ENCODE peak calls at places on chromosomes 13 and 19, in eight cellular contexts. One of them, this sample, is unnamed. For H3K36me3, the result is how much of the 10 kb centered on the place peaks cover.

GRCh38 chr19:5339470-5339949 is 1.1 kb downstream of the PTPRS start:
- DNase-seq in lung: no peak
- DNase-seq in mammary epithelial cell: no peak
- DNase-seq in BE2C: peak
- DNase-seq in Karpas-422: no peak
- DNase-seq in neuronal stem cell: no peak
- DNase-seq in cardiac muscle cell: no peak
- DNase-seq in endodermal cell: no peak
- DNase-seq in this sample: peak

GRCh38 chr19:18603958-18604819 is 2.4 kb downstream of the CRLF1 start:
- DNase-seq in lung: no peak
- DNase-seq in mammary epithelial cell: no peak
- DNase-seq in BE2C: no peak
- DNase-seq in Karpas-422: no peak
- DNase-seq in neuronal stem cell: no peak
- DNase-seq in cardiac muscle cell: no peak
- DNase-seq in endodermal cell: peak
- DNase-seq in this sample: peak

GRCh38 chr13:20780318-20780717 is 6.6 kb upstream of the EEF1AKMT1 start:
- DNase-seq in lung: no peak
- DNase-seq in mammary epithelial cell: no peak
- DNase-seq in BE2C: no peak
- DNase-seq in Karpas-422: no peak
- DNase-seq in neuronal stem cell: no peak
- DNase-seq in cardiac muscle cell: no peak
- DNase-seq in endodermal cell: no peak
- DNase-seq in this sample: no peak

GRCh38 chr19:14023404-14024235 is 4.3 kb upstream of the RLN3 start:
- DNase-seq in lung: peak
- DNase-seq in mammary epithelial cell: peak
- DNase-seq in BE2C: peak
- DNase-seq in Karpas-422: peak
- DNase-seq in neuronal stem cell: no peak
- DNase-seq in cardiac muscle cell: peak
- DNase-seq in endodermal cell: peak
- DNase-seq in this sample: peak

GRCh38 chr13:66430266-66430665 is 799.9 kb downstream of the PCDH9 start:
- DNase-seq in lung: no peak
- DNase-seq in mammary epithelial cell: no peak
- DNase-seq in BE2C: no peak
- DNase-seq in Karpas-422: no peak
- DNase-seq in neuronal stem cell: no peak
- DNase-seq in cardiac muscle cell: no peak
- DNase-seq in endodermal cell: no peak
- DNase-seq in this sample: no peak

GRCh38 chr13:28534210-28534609 is 39.3 kb upstream of the FLT1 start:
- DNase-seq in lung: no peak
- DNase-seq in mammary epithelial cell: no peak
- DNase-seq in BE2C: no peak
- DNase-seq in Karpas-422: no peak
- DNase-seq in neuronal stem cell: no peak
- DNase-seq in cardiac muscle cell: no peak
- DNase-seq in endodermal cell: no peak
- DNase-seq in this sample: no peak

GRCh38 chr19:33511346-33511745 is 10.2 kb downstream of the PEPD start:
- DNase-seq in lung: no peak
- DNase-seq in mammary epithelial cell: no peak
- DNase-seq in BE2C: no peak
- DNase-seq in Karpas-422: no peak
- DNase-seq in neuronal stem cell: no peak
- DNase-seq in cardiac muscle cell: no peak
- DNase-seq in endodermal cell: no peak
- DNase-seq in this sample: no peak

GRCh38 chr19:39843919-39844793 is 2.0 kb downstream of the FBL start:
- DNase-seq in lung: no peak
- DNase-seq in mammary epithelial cell: peak
- DNase-seq in BE2C: peak
- DNase-seq in Karpas-422: peak
- DNase-seq in neuronal stem cell: no peak
- DNase-seq in cardiac muscle cell: peak
- DNase-seq in endodermal cell: no peak
- DNase-seq in this sample: peak

GRCh38 chr13:111916201-111916600 is 150.7 kb upstream of the SOX1 start:
- DNase-seq in lung: no peak
- DNase-seq in mammary epithelial cell: no peak
- DNase-seq in BE2C: no peak
- DNase-seq in Karpas-422: no peak
- DNase-seq in neuronal stem cell: no peak
- DNase-seq in cardiac muscle cell: no peak
- DNase-seq in endodermal cell: peak
- DNase-seq in this sample: no peak

GRCh38 chr19:38892841-38893240 is 6.6 kb downstream of the SIRT2 start:
- DNase-seq in lung: no peak
- DNase-seq in mammary epithelial cell: no peak
- DNase-seq in BE2C: no peak
- DNase-seq in Karpas-422: no peak
- DNase-seq in neuronal stem cell: no peak
- DNase-seq in cardiac muscle cell: no peak
- DNase-seq in endodermal cell: peak
- DNase-seq in this sample: peak

GRCh38 chr13:46721054-46721453 is 75.9 kb downstream of the ESD start:
- DNase-seq in lung: no peak
- DNase-seq in mammary epithelial cell: peak
- DNase-seq in BE2C: peak
- DNase-seq in Karpas-422: peak
- DNase-seq in neuronal stem cell: peak
- DNase-seq in cardiac muscle cell: peak
- DNase-seq in endodermal cell: peak
- DNase-seq in this sample: no peak

GRCh38 chr13:113001251-113002140 is 32.5 kb downstream of the MCF2L start:
- DNase-seq in lung: peak
- DNase-seq in mammary epithelial cell: no peak
- DNase-seq in BE2C: peak
- DNase-seq in Karpas-422: no peak
- DNase-seq in neuronal stem cell: peak
- DNase-seq in cardiac muscle cell: peak
- DNase-seq in endodermal cell: peak
- DNase-seq in this sample: no peak

GRCh38 chr13:79581870-79582315 is 100.9 kb downstream of the NDFIP2 start:
- DNase-seq in lung: no peak
- DNase-seq in mammary epithelial cell: peak
- DNase-seq in BE2C: peak
- DNase-seq in Karpas-422: no peak
- DNase-seq in neuronal stem cell: no peak
- DNase-seq in cardiac muscle cell: peak
- DNase-seq in endodermal cell: peak
- DNase-seq in this sample: no peak

GRCh38 chr13:50892162-50892944 is 17.2 kb upstream of the RNASEH2B start:
- DNase-seq in lung: no peak
- DNase-seq in mammary epithelial cell: no peak
- DNase-seq in BE2C: no peak
- DNase-seq in Karpas-422: no peak
- DNase-seq in neuronal stem cell: no peak
- DNase-seq in cardiac muscle cell: no peak
- DNase-seq in endodermal cell: no peak
- DNase-seq in this sample: no peak

GRCh38 chr19:45884682-45885555 is 1.0 kb downstream of the IRF2BP1 start:
- DNase-seq in lung: no peak
- DNase-seq in mammary epithelial cell: peak
- DNase-seq in BE2C: peak
- DNase-seq in Karpas-422: no peak
- DNase-seq in neuronal stem cell: no peak
- DNase-seq in cardiac muscle cell: no peak
- DNase-seq in endodermal cell: peak
- DNase-seq in this sample: peak

GRCh38 chr19:13707901-13708300 is 56.4 kb upstream of the MRI1 start:
- DNase-seq in lung: no peak
- DNase-seq in mammary epithelial cell: no peak
- DNase-seq in BE2C: no peak
- DNase-seq in Karpas-422: no peak
- DNase-seq in neuronal stem cell: no peak
- DNase-seq in cardiac muscle cell: no peak
- DNase-seq in endodermal cell: no peak
- DNase-seq in this sample: no peak

GRCh38 chr19:343941-344624 is 513 bp downstream of the MIER2 start:
- DNase-seq in lung: no peak
- DNase-seq in mammary epithelial cell: no peak
- DNase-seq in BE2C: peak
- DNase-seq in Karpas-422: peak
- DNase-seq in neuronal stem cell: peak
- DNase-seq in cardiac muscle cell: peak
- DNase-seq in endodermal cell: peak
- DNase-seq in this sample: peak

GRCh38 chr19:342128-342455 is 2.5 kb downstream of the MIER2 start:
- DNase-seq in lung: no peak
- DNase-seq in mammary epithelial cell: no peak
- DNase-seq in BE2C: no peak
- DNase-seq in Karpas-422: no peak
- DNase-seq in neuronal stem cell: no peak
- DNase-seq in cardiac muscle cell: no peak
- DNase-seq in endodermal cell: no peak
- DNase-seq in this sample: no peak

GRCh38 chr19:343451-343931 is 1.1 kb downstream of the MIER2 start:
- DNase-seq in lung: no peak
- DNase-seq in mammary epithelial cell: peak
- DNase-seq in BE2C: no peak
- DNase-seq in Karpas-422: no peak
- DNase-seq in neuronal stem cell: no peak
- DNase-seq in cardiac muscle cell: peak
- DNase-seq in endodermal cell: peak
- DNase-seq in this sample: peak

GRCh38 chr19:341386-342127 is 3.0 kb downstream of the MIER2 start:
- DNase-seq in lung: no peak
- DNase-seq in mammary epithelial cell: no peak
- DNase-seq in BE2C: no peak
- DNase-seq in Karpas-422: peak
- DNase-seq in neuronal stem cell: no peak
- DNase-seq in cardiac muscle cell: no peak
- DNase-seq in endodermal cell: no peak
- DNase-seq in this sample: no peak

GRCh38 chr19:342801-343421 is 1.7 kb downstream of the MIER2 start:
- DNase-seq in lung: peak
- DNase-seq in mammary epithelial cell: peak
- DNase-seq in BE2C: no peak
- DNase-seq in Karpas-422: peak
- DNase-seq in neuronal stem cell: no peak
- DNase-seq in cardiac muscle cell: peak
- DNase-seq in endodermal cell: no peak
- DNase-seq in this sample: no peak
- H3K4me3 ChIP-seq in lung: peak
- H3K4me3 ChIP-seq in mammary epithelial cell: peak
- H3K4me3 ChIP-seq in BE2C: peak
- H3K4me3 ChIP-seq in Karpas-422: peak
- H3K4me3 ChIP-seq in neuronal stem cell: peak
- H3K4me3 ChIP-seq in cardiac muscle cell: peak
- H3K4me3 ChIP-seq in endodermal cell: peak
- H3K4me3 ChIP-seq in this sample: no peak

GRCh38 chr13:98796798-98797197 is 44.3 kb upstream of the SLC15A1 start:
- DNase-seq in lung: no peak
- DNase-seq in mammary epithelial cell: no peak
- DNase-seq in BE2C: peak
- DNase-seq in Karpas-422: no peak
- DNase-seq in neuronal stem cell: no peak
- DNase-seq in cardiac muscle cell: no peak
- DNase-seq in endodermal cell: no peak
- DNase-seq in this sample: no peak
- H3K36me3 ChIP-seq in lung: under half
- H3K36me3 ChIP-seq in mammary epithelial cell: under half
- H3K36me3 ChIP-seq in BE2C: under half
- H3K36me3 ChIP-seq in Karpas-422: under half
- H3K36me3 ChIP-seq in neuronal stem cell: under half
- H3K36me3 ChIP-seq in cardiac muscle cell: under half
- H3K36me3 ChIP-seq in endodermal cell: under half
- H3K36me3 ChIP-seq in this sample: under half

GRCh38 chr13:99193152-99193551 is 7.5 kb upstream of the UBAC2 start:
- DNase-seq in lung: no peak
- DNase-seq in mammary epithelial cell: no peak
- DNase-seq in BE2C: no peak
- DNase-seq in Karpas-422: no peak
- DNase-seq in neuronal stem cell: no peak
- DNase-seq in cardiac muscle cell: no peak
- DNase-seq in endodermal cell: no peak
- DNase-seq in this sample: no peak

GRCh38 chr13:99197257-99197651 is 3.4 kb upstream of the UBAC2 start:
- DNase-seq in lung: no peak
- DNase-seq in mammary epithelial cell: no peak
- DNase-seq in BE2C: no peak
- DNase-seq in Karpas-422: no peak
- DNase-seq in neuronal stem cell: no peak
- DNase-seq in cardiac muscle cell: no peak
- DNase-seq in endodermal cell: peak
- DNase-seq in this sample: no peak

GRCh38 chr13:99198630-99199029 is 2.0 kb upstream of the UBAC2 start:
- DNase-seq in lung: no peak
- DNase-seq in mammary epithelial cell: peak
- DNase-seq in BE2C: no peak
- DNase-seq in Karpas-422: no peak
- DNase-seq in neuronal stem cell: no peak
- DNase-seq in cardiac muscle cell: no peak
- DNase-seq in endodermal cell: no peak
- DNase-seq in this sample: no peak

GRCh38 chr13:99199541-99200432 is 867 bp upstream of the UBAC2 start:
- DNase-seq in lung: no peak
- DNase-seq in mammary epithelial cell: peak
- DNase-seq in BE2C: peak
- DNase-seq in Karpas-422: no peak
- DNase-seq in neuronal stem cell: no peak
- DNase-seq in cardiac muscle cell: no peak
- DNase-seq in endodermal cell: no peak
- DNase-seq in this sample: no peak

GRCh38 chr13:99196466-99197256 is 4.0 kb upstream of the UBAC2 start:
- DNase-seq in lung: no peak
- DNase-seq in mammary epithelial cell: peak
- DNase-seq in BE2C: no peak
- DNase-seq in Karpas-422: peak
- DNase-seq in neuronal stem cell: no peak
- DNase-seq in cardiac muscle cell: no peak
- DNase-seq in endodermal cell: no peak
- DNase-seq in this sample: no peak
- H3K4me3 ChIP-seq in lung: no peak
- H3K4me3 ChIP-seq in mammary epithelial cell: no peak
- H3K4me3 ChIP-seq in BE2C: no peak
- H3K4me3 ChIP-seq in Karpas-422: no peak
- H3K4me3 ChIP-seq in neuronal stem cell: no peak
- H3K4me3 ChIP-seq in cardiac muscle cell: no peak
- H3K4me3 ChIP-seq in endodermal cell: no peak
- H3K4me3 ChIP-seq in this sample: no peak

DNA sequence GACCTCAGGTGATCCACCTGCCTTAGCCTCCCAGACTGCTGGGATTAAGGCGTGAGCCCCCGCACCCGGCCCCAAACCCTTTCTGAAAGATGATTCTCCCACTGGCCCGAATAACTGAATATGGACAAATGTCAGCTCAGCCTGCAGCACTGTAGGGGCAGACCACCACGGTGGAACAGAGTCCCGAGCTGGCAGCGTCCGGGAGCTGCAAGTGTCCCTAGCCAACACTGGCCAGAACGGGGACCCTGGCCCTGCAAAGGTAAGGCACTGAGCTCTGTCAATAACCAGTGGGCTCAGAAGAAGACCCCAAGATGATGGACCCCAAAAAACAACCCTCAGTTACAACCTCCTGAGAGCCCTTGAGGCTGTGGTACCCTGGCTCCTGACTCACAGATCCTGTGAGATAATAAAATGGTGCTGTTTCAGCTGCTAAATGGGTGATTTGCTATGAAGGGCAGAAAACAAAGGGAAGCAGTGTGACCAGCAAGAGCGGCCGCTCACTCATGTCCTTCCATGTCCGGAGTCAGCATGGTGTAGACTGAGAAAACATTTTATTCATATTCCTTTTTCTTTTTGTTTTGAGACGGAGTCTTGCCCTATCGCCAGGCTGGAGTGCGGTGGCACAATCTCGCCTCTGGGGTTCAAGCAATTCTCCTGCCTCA is 1.6 kb downstream of the LSM7 start:
- DNase-seq in lung: no peak
- DNase-seq in mammary epithelial cell: no peak
- DNase-seq in BE2C: no peak
- DNase-seq in Karpas-422: no peak
- DNase-seq in neuronal stem cell: no peak
- DNase-seq in cardiac muscle cell: no peak
- DNase-seq in endodermal cell: no peak
- DNase-seq in this sample: no peak
- H3K36me3 ChIP-seq in lung: under half
- H3K36me3 ChIP-seq in mammary epithelial cell: under half
- H3K36me3 ChIP-seq in BE2C: half or more
- H3K36me3 ChIP-seq in Karpas-422: under half
- H3K36me3 ChIP-seq in neuronal stem cell: under half
- H3K36me3 ChIP-seq in cardiac muscle cell: under half
- H3K36me3 ChIP-seq in endodermal cell: under half
- H3K36me3 ChIP-seq in this sample: under half